ENCODE peak calls at places on chromosomes 6 and 20, in four cellular contexts. One of them, this sample, is unnamed.

GRCh38 chr20:37396520-37397075 is 50.7 kb downstream of the SRC start:
- DNase-seq in HTR-8/SVneo: no peak
- DNase-seq in effector memory CD8-positive, alpha-beta T cell: no peak
- DNase-seq in NCI-H69: peak; percentile 46
- DNase-seq in this sample: no peak

GRCh38 chr6:156016186-156016976 is 560.7 kb upstream of the NOX3 start:
- DNase-seq in effector memory CD8-positive, alpha-beta T cell: no peak
- DNase-seq in HTR-8/SVneo: no peak
- DNase-seq in NCI-H69: no peak
- DNase-seq in this sample: no peak

GRCh38 chr6:72149715-72150114 is 263.4 kb downstream of the RIMS1 start:
- DNase-seq in HTR-8/SVneo: no peak
- DNase-seq in NCI-H69: no peak
- DNase-seq in effector memory CD8-positive, alpha-beta T cell: no peak
- DNase-seq in this sample: no peak

GRCh38 chr20:13034115-13034514 is 25.3 kb downstream of the SPTLC3 start:
- DNase-seq in NCI-H69: no peak
- DNase-seq in effector memory CD8-positive, alpha-beta T cell: no peak
- DNase-seq in HTR-8/SVneo: no peak
- DNase-seq in this sample: no peak

GRCh38 chr20:5504061-5504739 is 187.4 kb upstream of the PROKR2 start:
- DNase-seq in HTR-8/SVneo: no peak
- DNase-seq in effector memory CD8-positive, alpha-beta T cell: no peak
- DNase-seq in NCI-H69: peak; percentile 94
- DNase-seq in this sample: peak; percentile 78

GRCh38 chr6:110419028-110419739 is 3.8 kb upstream of the DDO start:
- DNase-seq in HTR-8/SVneo: no peak
- DNase-seq in effector memory CD8-positive, alpha-beta T cell: no peak
- DNase-seq in NCI-H69: no peak
- DNase-seq in this sample: no peak

GRCh38 chr6:1798303-1798964 is 188.7 kb downstream of the FOXC1 start:
- DNase-seq in HTR-8/SVneo: no peak
- DNase-seq in effector memory CD8-positive, alpha-beta T cell: no peak
- DNase-seq in NCI-H69: no peak
- DNase-seq in this sample: no peak

GRCh38 chr6:116536216-116536621 is 9.3 kb downstream of the TRAPPC3L start:
- DNase-seq in HTR-8/SVneo: peak; percentile 42
- DNase-seq in NCI-H69: peak; percentile 76
- DNase-seq in effector memory CD8-positive, alpha-beta T cell: peak; percentile 41
- DNase-seq in this sample: peak; percentile 18

GRCh38 chr6:25172819-25173218 is 106.4 kb upstream of the CARMIL1 start:
- DNase-seq in HTR-8/SVneo: peak; percentile 64
- DNase-seq in effector memory CD8-positive, alpha-beta T cell: no peak
- DNase-seq in NCI-H69: no peak
- DNase-seq in this sample: no peak

GRCh38 chr6:71490876-71491275 is 202.3 kb downstream of the OGFRL1 start:
- DNase-seq in HTR-8/SVneo: no peak
- DNase-seq in NCI-H69: no peak
- DNase-seq in effector memory CD8-positive, alpha-beta T cell: no peak
- DNase-seq in this sample: no peak

GRCh38 chr6:155436981-155437749 is 18.5 kb downstream of the NOX3 start:
- DNase-seq in effector memory CD8-positive, alpha-beta T cell: no peak
- DNase-seq in NCI-H69: peak; percentile 24
- DNase-seq in HTR-8/SVneo: peak; percentile 6
- DNase-seq in this sample: no peak

GRCh38 chr6:116945809-116946208 is 68.8 kb downstream of the RFX6 start:
- DNase-seq in effector memory CD8-positive, alpha-beta T cell: no peak
- DNase-seq in HTR-8/SVneo: no peak
- DNase-seq in NCI-H69: no peak
- DNase-seq in this sample: no peak

GRCh38 chr6:158026054-158026900 is 44.6 kb downstream of the SYNJ2 start:
- DNase-seq in NCI-H69: peak; percentile 97
- DNase-seq in effector memory CD8-positive, alpha-beta T cell: peak; percentile 71
- DNase-seq in HTR-8/SVneo: peak; percentile 83
- DNase-seq in this sample: peak; percentile 62

GRCh38 chr6:41164551-41164950 is 1.6 kb upstream of the TREM2 start:
- DNase-seq in effector memory CD8-positive, alpha-beta T cell: no peak
- DNase-seq in NCI-H69: no peak
- DNase-seq in HTR-8/SVneo: no peak
- DNase-seq in this sample: no peak

GRCh38 chr6:56938634-56939294 is 16.1 kb upstream of the BEND6 start:
- DNase-seq in HTR-8/SVneo: peak; percentile 83
- DNase-seq in effector memory CD8-positive, alpha-beta T cell: no peak
- DNase-seq in NCI-H69: peak; percentile 16
- DNase-seq in this sample: no peak

GRCh38 chr20:60006261-60006660 is 48.0 kb downstream of the CDH26 start:
- DNase-seq in effector memory CD8-positive, alpha-beta T cell: no peak
- DNase-seq in NCI-H69: no peak
- DNase-seq in HTR-8/SVneo: no peak
- DNase-seq in this sample: no peak

GRCh38 chr6:5435449-5435848 is 174.1 kb downstream of the FARS2 start:
- DNase-seq in NCI-H69: no peak
- DNase-seq in HTR-8/SVneo: no peak
- DNase-seq in effector memory CD8-positive, alpha-beta T cell: no peak
- DNase-seq in this sample: no peak

GRCh38 chr20:63686492-63687321 is 9.7 kb upstream of the TNFRSF6B start:
- DNase-seq in NCI-H69: no peak
- DNase-seq in HTR-8/SVneo: peak; percentile 69
- DNase-seq in effector memory CD8-positive, alpha-beta T cell: no peak
- DNase-seq in this sample: no peak